ENCODE peak calls at places on chromosome 9, in five cellular contexts. J is HEK293T, S is NT2/D1, Y is GM12878, I is H1. C is an unnamed sample.

GRCh38 chr9:111559000-111559610 is 34.1 kb downstream of the ZNF483 start:
- DNase-seq in J (no peak), S (no peak), Y (no peak), I (peak), C (no peak)

GRCh38 chr9:123784513-123784912 is 145.4 kb downstream of the DENND1A start:
- DNase-seq in J (no peak), S (no peak), Y (no peak), I (no peak), C (no peak)

GRCh38 chr9:15357050-15357653 is 50.1 kb upstream of the TTC39B start:
- DNase-seq in J (no peak), S (no peak), Y (no peak), I (peak), C (peak)

GRCh38 chr9:69816775-69817174 is 3.8 kb upstream of the CFAP95 start:
- DNase-seq in J (no peak), S (no peak), Y (no peak), I (no peak), C (no peak)

GRCh38 chr9:112241491-112241890 is 66.4 kb upstream of the SUSD1 start:
- DNase-seq in J (no peak), S (no peak), Y (no peak), I (no peak), C (no peak)

GRCh38 chr9:136944094-136944518 is 432 bp downstream of the FBXW5 start:
- DNase-seq in J (peak), S (no peak), Y (no peak), I (peak), C (no peak)

GRCh38 chr9:105065119-105066088 is 137.4 kb upstream of the ABCA1 start:
- DNase-seq in J (no peak), S (no peak), Y (no peak), I (no peak), C (peak)

GRCh38 chr9:70668751-70669150 is 254.3 kb upstream of the KLF9 start:
- DNase-seq in J (no peak), S (no peak), Y (no peak), I (no peak), C (no peak)

GRCh38 chr9:128322342-128323191 is at the start of the genes COQ4 and TRUB2:
- DNase-seq in J (peak), S (peak), Y (peak), I (peak), C (peak)

DNA sequence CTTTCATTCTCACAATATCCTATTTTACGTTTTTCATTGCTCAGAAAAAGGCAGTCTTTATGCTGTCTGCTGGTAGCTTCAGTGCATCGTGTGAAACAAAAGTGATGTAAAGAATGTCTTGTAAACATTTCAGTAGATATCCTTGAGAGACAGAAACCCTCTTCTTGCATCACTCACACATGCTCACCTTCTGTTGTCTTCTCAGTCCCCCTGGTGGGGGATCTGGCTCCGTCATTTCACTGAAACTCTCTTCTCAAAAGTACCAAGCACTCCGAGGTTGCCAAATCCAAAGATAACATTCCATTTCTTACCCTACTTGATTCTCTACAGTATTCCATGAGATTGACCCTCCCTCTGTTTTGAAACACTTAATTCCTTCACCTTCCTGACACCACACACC is 46.1 kb upstream of the PCA3 start:
- DNase-seq in J (no peak), S (no peak), Y (no peak), I (no peak), C (no peak)
- TF ChIP-seq SUZ12 in J (no peak), S (no peak), Y (no peak), I (no peak), C (no peak)

GRCh38 chr9:110282023-110282766 is 25.9 kb upstream of the TXN start:
- DNase-seq in J (no peak), S (no peak), Y (no peak), I (no peak), C (peak)
- TF ChIP-seq SUZ12 in J (no peak), S (no peak), Y (no peak), I (no peak), C (no peak)

DNA sequence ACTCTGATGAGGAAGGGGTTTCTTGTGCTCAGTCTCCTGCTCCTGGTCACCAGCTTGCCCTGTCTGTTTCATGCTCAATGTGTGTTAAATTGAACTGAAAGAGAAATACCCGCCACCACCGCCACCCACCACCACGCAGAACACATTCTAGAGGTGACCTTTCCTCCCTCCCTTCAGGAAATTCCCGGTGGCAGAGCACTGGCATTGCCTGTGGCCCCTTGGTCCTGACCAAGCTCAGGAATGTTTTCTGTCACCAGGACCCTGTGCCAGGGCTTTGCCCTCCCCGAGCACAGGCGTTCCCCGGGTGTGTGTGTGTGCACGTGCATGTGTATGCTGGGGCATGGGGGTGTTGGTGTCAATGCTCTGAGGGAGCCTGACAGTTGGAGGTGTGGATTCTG is 10.2 kb upstream of the SLC25A51 start:
- DNase-seq in J (no peak), S (no peak), Y (no peak), I (no peak), C (no peak)
- TF ChIP-seq SUZ12 in J (no peak), S (no peak), Y (no peak), I (no peak), C (no peak)

DNA sequence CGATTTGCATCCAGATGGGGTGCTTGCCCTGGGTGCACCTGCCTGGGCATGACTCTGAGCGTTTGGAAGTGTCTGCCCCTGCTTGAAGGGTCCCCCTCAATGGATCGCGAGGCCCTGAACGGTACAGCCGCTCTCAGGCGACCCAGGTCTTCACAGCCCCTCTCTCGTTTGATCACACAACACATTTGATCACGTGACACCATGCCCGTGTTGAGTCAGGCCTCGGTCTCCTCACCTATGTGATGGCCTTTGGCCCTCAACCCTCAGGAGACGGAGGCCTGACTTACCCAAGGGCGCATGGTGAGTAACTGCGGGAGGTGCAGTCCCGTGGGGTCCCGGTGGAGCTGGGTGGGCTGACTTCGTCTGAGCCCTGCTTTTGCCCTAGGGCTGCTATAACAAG is 3.0 kb upstream of the ASB6 start:
- DNase-seq in J (no peak), S (no peak), Y (no peak), I (no peak), C (no peak)
- TF ChIP-seq SUZ12 in J (no peak), S (no peak), Y (no peak), I (no peak), C (no peak)

GRCh38 chr9:93649610-93650261 is 73.4 kb downstream of the PHF2 start:
- DNase-seq in J (no peak), S (no peak), Y (no peak), I (no peak), C (no peak)

GRCh38 chr9:93650448-93650847 is 74.1 kb downstream of the PHF2 start:
- DNase-seq in J (no peak), S (no peak), Y (no peak), I (no peak), C (no peak)

GRCh38 chr9:93648181-93648580 is 71.8 kb downstream of the PHF2 start:
- DNase-seq in J (no peak), S (no peak), Y (no peak), I (no peak), C (no peak)

GRCh38 chr9:93646640-93647178 is 70.3 kb downstream of the PHF2 start:
- DNase-seq in J (no peak), S (no peak), Y (no peak), I (no peak), C (no peak)

GRCh38 chr9:93648836-93649235 is 72.5 kb downstream of the PHF2 start:
- DNase-seq in J (no peak), S (no peak), Y (no peak), I (no peak), C (no peak)
- TF ChIP-seq SUZ12 in J (no peak), S (no peak), Y (no peak), I (no peak), C (no peak)

DNA sequence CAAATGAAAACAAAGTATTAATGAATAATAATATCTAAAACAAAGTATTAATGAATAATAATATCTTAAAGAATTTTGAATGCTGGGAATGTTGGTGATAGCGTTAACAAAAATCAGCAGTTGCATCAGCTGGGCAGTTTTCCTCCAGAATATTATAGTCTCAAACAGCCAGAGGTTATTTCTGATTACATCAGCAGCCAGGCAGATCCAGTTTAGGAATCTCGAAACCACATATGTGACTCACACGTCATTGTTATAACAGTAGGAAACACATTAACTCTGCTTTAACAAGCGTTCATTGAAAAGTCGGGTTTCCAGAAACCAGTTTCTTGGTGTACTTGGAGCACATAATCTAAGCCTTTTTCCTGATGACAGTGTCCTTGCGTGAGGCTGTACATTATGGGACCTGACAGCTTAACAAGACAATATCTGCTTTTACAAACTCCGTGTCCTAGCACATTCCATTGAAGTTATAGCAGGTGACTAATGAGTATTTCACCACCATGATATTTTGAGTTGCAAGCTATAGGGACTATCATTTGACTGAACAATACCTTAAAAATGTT is 559.5 kb upstream of the KLF4 start:
- DNase-seq in J (peak), S (no peak), Y (no peak), I (no peak), C (no peak)
- TF ChIP-seq SUZ12 in J (no peak), S (no peak), Y (no peak), I (no peak), C (no peak)

GRCh38 chr9:73437758-73438157 is 286.1 kb downstream of the ANXA1 start:
- DNase-seq in J (no peak), S (no peak), Y (no peak), I (no peak), C (peak)
- TF ChIP-seq SUZ12 in J (no peak), S (no peak), Y (no peak), I (no peak), C (no peak)

GRCh38 chr9:84293001-84293798 is 47.4 kb downstream of the SLC28A3 start:
- DNase-seq in J (no peak), S (no peak), Y (peak), I (no peak), C (no peak)
- TF ChIP-seq SUZ12 in J (no peak), S (no peak), Y (no peak), I (no peak), C (no peak)

DNA sequence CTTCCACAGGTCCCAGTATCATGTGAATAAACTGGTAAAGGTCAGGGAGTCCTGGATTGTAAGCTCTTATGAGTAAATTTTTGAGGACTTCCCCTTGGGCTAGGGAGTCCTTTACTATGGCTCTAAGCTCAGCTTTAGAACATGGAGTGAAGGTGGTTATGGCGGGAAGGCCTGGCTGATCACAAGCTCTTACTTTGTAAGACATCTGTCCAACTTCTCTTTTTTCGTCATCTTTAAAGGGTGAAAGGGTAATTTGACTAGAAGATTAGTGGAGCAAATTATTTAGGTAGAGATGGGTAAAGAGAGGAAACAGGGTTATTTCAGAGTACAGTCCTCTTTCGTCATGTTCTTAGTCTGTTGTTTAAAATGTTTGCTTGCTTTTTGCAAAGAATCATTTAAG is 155.4 kb downstream of the AOPEP start:
- DNase-seq in J (no peak), S (no peak), Y (no peak), I (no peak), C (no peak)
- TF ChIP-seq SUZ12 in J (no peak), S (no peak), Y (no peak), I (no peak), C (no peak)

C was measured in HepG2.